ENCODE peak calls at places on chromosomes 2 and 18, in seven cellular contexts. F, C, H, X, L, B and O are unnamed samples.

GRCh38 chr2:43400508-43400907 is 174.1 kb upstream of the ZFP36L2 start:
- DNase-seq in B (no peak), X (no peak), L (no peak), F (no peak), C (no peak), H (no peak), O (no peak)

GRCh38 chr18:37805773-37806380 is 240.3 kb upstream of the CELF4 start:
- DNase-seq in H (no peak), C (no peak), F (no peak), B (no peak), L (no peak), X (no peak), O (no peak)

GRCh38 chr2:109058215-109058614 is 69.2 kb upstream of the EDAR start:
- DNase-seq in X (no peak), L (no peak), F (no peak), H (no peak), B (no peak), C (no peak), O (no peak)

GRCh38 chr2:241540766-241541561 is 17.6 kb upstream of the BOK start:
- DNase-seq in C (peak), H (peak), F (peak), X (peak), B (peak), L (no peak), O (peak)

GRCh38 chr2:33672896-33673295 is 73.8 kb upstream of the FAM98A start:
- DNase-seq in L (no peak), H (no peak), B (no peak), C (no peak), F (no peak), X (no peak), O (no peak)

GRCh38 chr2:100320547-100321180 is 1.6 kb downstream of the LONRF2 start:
- DNase-seq in F (no peak), H (no peak), X (no peak), C (no peak), L (no peak), B (peak), O (peak)

GRCh38 chr2:159073256-159073655 is 104.8 kb downstream of the TANC1 start:
- DNase-seq in L (no peak), F (no peak), C (no peak), H (no peak), B (no peak), X (no peak), O (no peak)

GRCh38 chr2:25078171-25079049 is 36.5 kb downstream of the EFR3B start:
- DNase-seq in C (no peak), B (no peak), L (no peak), X (no peak), H (peak), F (no peak), O (no peak)

GRCh38 chr2:14702258-14702657 is 69.7 kb downstream of the LRATD1 start:
- DNase-seq in X (no peak), H (no peak), B (no peak), C (no peak), F (no peak), L (no peak), O (no peak)

GRCh38 chr2:191811807-191812602 is 34.9 kb downstream of the CAVIN2 start:
- DNase-seq in F (peak), C (peak), L (no peak), H (peak), X (peak), B (peak), O (peak)

GRCh38 chr2:171630812-171631626 is 56.2 kb upstream of the DYNC1I2 start:
- DNase-seq in F (no peak), X (no peak), H (no peak), L (no peak), C (no peak), B (no peak), O (no peak)

GRCh38 chr2:227788556-227788955 is 25.1 kb upstream of the CCL20 start:
- DNase-seq in X (no peak), H (no peak), F (no peak), C (no peak), B (no peak), L (no peak), O (no peak)

GRCh38 chr2:37189452-37190153 is 1.1 kb upstream of the SULT6B1 start:
- DNase-seq in X (no peak), C (no peak), L (no peak), H (peak), B (no peak), F (no peak), O (peak)

GRCh38 chr2:160427629-160428424 is 65.8 kb downstream of the RBMS1 start:
- DNase-seq in X (no peak), B (no peak), L (no peak), C (no peak), F (no peak), H (peak), O (peak)

GRCh38 chr2:146444987-146445386 is 1399.8 kb upstream of the ACVR2A start:
- DNase-seq in H (no peak), L (no peak), B (no peak), F (no peak), X (no peak), C (no peak), O (no peak)

GRCh38 chr2:180705122-180705521 is 275.3 kb upstream of the UBE2E3 start:
- DNase-seq in H (no peak), X (no peak), B (no peak), L (no peak), F (no peak), C (no peak), O (no peak)

GRCh38 chr2:39304200-39304599 is 60.4 kb upstream of the CDKL4 start:
- DNase-seq in F (no peak), C (no peak), X (no peak), H (no peak), L (no peak), B (no peak), O (no peak)

GRCh38 chr2:61116302-61116701 is 45.7 kb upstream of the C2orf74 start:
- DNase-seq in F (no peak), B (no peak), H (no peak), X (no peak), L (no peak), C (no peak), O (no peak)

GRCh38 chr18:70256184-70256583 is 32.7 kb upstream of the SOCS6 start:
- DNase-seq in X (no peak), C (no peak), F (no peak), H (no peak), L (no peak), B (no peak), O (no peak)

GRCh38 chr2:238139141-238139840 is 823 bp downstream of the KLHL30 start:
- DNase-seq in H (no peak), F (no peak), B (no peak), X (peak), L (no peak), C (peak), O (no peak)

GRCh38 chr2:32937602-32938450 is 8.9 kb upstream of the LTBP1 start:
- DNase-seq in X (no peak), H (no peak), B (no peak), C (no peak), L (no peak), F (no peak), O (no peak)

GRCh38 chr18:21672868-21673267 is 31.7 kb downstream of the ABHD3 start:
- DNase-seq in C (no peak), B (no peak), H (no peak), F (peak), X (no peak), L (no peak), O (peak)

GRCh38 chr2:55961318-55961911 is 37.8 kb upstream of the EFEMP1 start:
- DNase-seq in X (peak), B (no peak), L (no peak), H (peak), C (peak), F (no peak), O (peak)

GRCh38 chr2:46780411-46780800 is 135.2 kb downstream of the MCFD2 start:
- DNase-seq in B (no peak), C (no peak), H (no peak), X (no peak), F (no peak), L (no peak), O (no peak)

GRCh38 chr18:78751664-78752063 is 228.0 kb upstream of the SALL3 start:
- DNase-seq in H (no peak), X (no peak), B (no peak), F (peak), C (no peak), L (no peak), O (no peak)

GRCh38 chr2:188475945-188476344 is 184.3 kb downstream of the GULP1 start:
- DNase-seq in B (no peak), F (no peak), L (no peak), C (no peak), X (no peak), H (peak), O (no peak)

GRCh38 chr2:121088251-121089004 is 196.6 kb downstream of the TFCP2L1 start:
- DNase-seq in L (no peak), X (no peak), H (no peak), C (no peak), F (no peak), B (no peak), O (no peak)

GRCh38 chr2:146147448-146148012 is 1627.6 kb upstream of the ZEB2 start:
- DNase-seq in C (no peak), X (no peak), L (no peak), H (no peak), F (no peak), B (no peak), O (no peak)

GRCh38 chr2:192250961-192251360 is 56.2 kb upstream of the TMEFF2 start:
- DNase-seq in C (no peak), B (no peak), H (no peak), X (no peak), F (no peak), L (no peak), O (no peak)

GRCh38 chr2:143946436-143947385 is 573.2 kb downstream of the ZEB2 start:
- DNase-seq in L (no peak), H (peak), X (no peak), F (no peak), C (no peak), B (no peak), O (no peak)

GRCh38 chr2:74505448-74506246 is 1.8 kb downstream of the PCGF1 start:
- DNase-seq in H (no peak), L (no peak), F (no peak), B (no peak), X (no peak), C (no peak), O (no peak)

GRCh38 chr2:8298783-8299182 is 383.1 kb upstream of the ID2 start:
- DNase-seq in X (no peak), F (peak), H (no peak), L (no peak), B (no peak), C (peak), O (peak)

GRCh38 chr2:28253543-28253942 is 139.1 kb upstream of the FOSL2 start:
- DNase-seq in C (no peak), F (no peak), H (no peak), B (no peak), L (no peak), X (no peak), O (no peak)

GRCh38 chr2:11155326-11156059 is at the start of gene SLC66A3:
- DNase-seq in X (no peak), C (no peak), F (peak), L (peak), B (no peak), H (peak), O (no peak)

GRCh38 chr2:199395311-199395710 is 62.4 kb downstream of the SATB2 start:
- DNase-seq in H (no peak), L (no peak), X (no peak), B (no peak), F (no peak), C (no peak), O (no peak)

GRCh38 chr18:45974088-45974536 is 7.0 kb upstream of the EPG5 start:
- DNase-seq in C (peak), X (peak), F (peak), H (peak), B (peak), L (no peak), O (peak)